ENCODE peak calls at places on chromosomes 16 and 17, in five cellular contexts. U is sigmoid colon, N is transverse colon, L is A549, M is H1. X is an unnamed sample. For H3K4me1, the result is how much of the 10 kb centered on the place peaks cover.

GRCh38 chr16:261031-261691 is 14.6 kb downstream of the RGS11 start:
- DNase-seq in M (no peak), N (no peak), U (no peak), L (no peak), X (no peak)

GRCh38 chr17:58789160-58789559 is 33.5 kb downstream of the PPM1E start:
- DNase-seq in M (no peak), U (no peak), L (no peak), N (no peak), X (no peak)

GRCh38 chr16:14315683-14316320 is 244.7 kb downstream of the MRTFB start:
- DNase-seq in M (no peak), U (no peak), L (no peak), N (no peak), X (no peak)

GRCh38 chr17:45948881-45949624 is 50.0 kb upstream of the STH start:
- DNase-seq in L (peak), N (peak), U (peak), M (peak), X (peak)

GRCh38 chr17:33686171-33686570 is 393.1 kb upstream of the ASIC2 start:
- DNase-seq in L (peak), U (no peak), N (no peak), M (peak), X (no peak)

GRCh38 chr16:78194948-78195347 is 95.5 kb downstream of the WWOX start:
- DNase-seq in N (no peak), M (no peak), U (no peak), L (no peak), X (no peak)

GRCh38 chr17:68222586-68222985 is 25.3 kb upstream of the AMZ2 start:
- DNase-seq in N (no peak), U (no peak), M (no peak), L (no peak), X (no peak)

GRCh38 chr17:54172654-54173316 is 350.1 kb downstream of the KIF2B start:
- DNase-seq in U (no peak), L (peak), N (no peak), M (peak), X (no peak)

GRCh38 chr16:83779881-83780280 is 27.9 kb upstream of the HSBP1 start:
- DNase-seq in M (no peak), L (no peak), U (no peak), N (no peak), X (no peak)

GRCh38 chr16:58337090-58337444 is 42.2 kb upstream of the PRSS54 start:
- DNase-seq in L (no peak), M (no peak), U (no peak), N (no peak), X (no peak)

GRCh38 chr17:17063546-17064122 is 21.4 kb downstream of the MPRIP start:
- DNase-seq in M (no peak), U (peak), L (peak), N (peak), X (peak)

GRCh38 chr16:79501446-79501845 is 99.1 kb downstream of the MAF start:
- DNase-seq in L (no peak), U (no peak), N (no peak), M (no peak), X (no peak)

GRCh38 chr17:63696381-63696961 is 3.5 kb downstream of the LIMD2 start:
- DNase-seq in U (no peak), L (peak), M (no peak), N (peak), X (peak)

GRCh38 chr17:29927546-29927945 is 2.5 kb downstream of the SSH2 start:
- DNase-seq in M (no peak), U (no peak), N (no peak), L (no peak), X (no peak)

GRCh38 chr16:67000384-67001158 is 12.2 kb downstream of the CES4A start:
- DNase-seq in L (no peak), N (peak), U (peak), M (no peak), X (peak)

GRCh38 chr16:4830408-4830807 is 16.7 kb downstream of the GLYR1 start:
- DNase-seq in N (no peak), U (no peak), M (no peak), L (no peak), X (no peak)

GRCh38 chr16:49868164-49868668 is 12.3 kb upstream of the ZNF423 start:
- DNase-seq in L (no peak), U (no peak), N (no peak), M (no peak), X (no peak)

GRCh38 chr16:87895641-87896141 is 26.4 kb upstream of the SLC7A5 start:
- DNase-seq in M (no peak), U (no peak), N (peak), L (no peak), X (peak)

GRCh38 chr16:68737730-68738590 is 868 bp downstream of the CDH1 start:
- DNase-seq in N (peak), U (no peak), L (peak), M (no peak), X (peak)

GRCh38 chr16:84647830-84648594 is at the start of gene KLHL36:
- DNase-seq in U (peak), L (peak), M (no peak), N (peak), X (peak)

GRCh38 chr16:84062734-84063640 is 20.4 kb upstream of the SLC38A8 start:
- DNase-seq in M (peak), L (peak), N (peak), U (peak), X (peak)

GRCh38 chr17:65228734-65229390 is 91.7 kb downstream of the RGS9 start:
- DNase-seq in M (no peak), U (no peak), N (no peak), L (no peak), X (no peak)

GRCh38 chr17:4406386-4406785 is 27.4 kb upstream of the SPNS3 start:
- DNase-seq in N (no peak), L (no peak), M (no peak), U (no peak), X (no peak)

GRCh38 chr17:83071966-83072562 is 7.3 kb upstream of the METRNL start:
- DNase-seq in N (no peak), M (no peak), L (no peak), U (no peak), X (peak)

GRCh38 chr16:23302045-23302956 is at the start of gene SCNN1B:
- DNase-seq in U (no peak), M (no peak), N (peak), L (no peak), X (peak)

GRCh38 chr17:57406981-57407286 is 150.6 kb downstream of the MSI2 start:
- DNase-seq in N (no peak), L (no peak), U (no peak), M (no peak), X (no peak)

GRCh38 chr17:57405486-57406072 is 149.3 kb downstream of the MSI2 start:
- DNase-seq in U (no peak), M (no peak), L (no peak), N (no peak), X (no peak)

GRCh38 chr17:57407287-57408063 is 151.2 kb downstream of the MSI2 start:
- DNase-seq in U (no peak), L (no peak), N (peak), M (no peak), X (peak)

GRCh38 chr17:57404807-57405485 is 148.6 kb downstream of the MSI2 start:
- DNase-seq in U (no peak), L (no peak), M (no peak), N (no peak), X (no peak)

GRCh38 chr17:57406131-57406980 is 150.0 kb downstream of the MSI2 start:
- DNase-seq in M (no peak), N (no peak), L (no peak), U (no peak), X (no peak)
- H3K4me1 ChIP-seq in M (under half), N (under half), L (under half), U (under half), X (under half)

GRCh38 chr17:18933102-18934058 is 18.6 kb upstream of the SLC5A10 start:
- DNase-seq in M (no peak), N (no peak), U (no peak), L (no peak), X (peak)

GRCh38 chr17:18932360-18933055 is 19.5 kb upstream of the SLC5A10 start:
- DNase-seq in L (no peak), U (no peak), N (no peak), M (no peak), X (no peak)

GRCh38 chr17:18925187-18925586 is 26.8 kb upstream of the SLC5A10 start:
- DNase-seq in N (no peak), M (no peak), U (no peak), L (no peak), X (no peak)

DNA sequence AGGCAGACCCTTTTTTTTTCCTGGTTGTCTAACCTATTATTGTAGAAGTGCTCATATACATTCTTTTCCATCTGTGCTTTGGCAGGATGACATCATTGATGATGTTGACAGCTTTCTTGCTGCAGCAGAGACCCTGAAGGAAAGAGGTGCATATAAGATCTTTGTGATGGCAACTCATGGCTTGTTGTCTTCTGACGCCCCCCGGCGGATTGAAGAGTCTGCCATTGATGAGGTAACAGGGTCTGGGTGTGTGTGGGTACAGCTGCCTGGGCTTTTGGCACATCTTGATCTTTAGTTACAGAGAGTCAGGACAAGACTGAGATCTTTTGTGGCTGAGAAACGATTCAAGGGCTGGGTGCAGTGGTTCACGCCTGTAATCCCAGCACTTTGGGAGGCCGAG is 23.2 kb upstream of the SLC5A10 start:
- DNase-seq in U (no peak), N (no peak), M (no peak), L (no peak), X (no peak)
- TF ChIP-seq CTCF in U (no peak), N (no peak), M (no peak), L (no peak), X (no peak)

GRCh38 chr17:40362696-40363479 is 1.6 kb downstream of the GJD3 start:
- DNase-seq in U (peak), M (no peak), N (peak), L (peak), X (peak)

GRCh38 chr17:40364906-40365305 is 369 bp upstream of the GJD3 start:
- DNase-seq in L (no peak), N (no peak), M (no peak), U (peak), X (no peak)

GRCh38 chr17:40364121-40364861 is at the start of gene GJD3:
- DNase-seq in L (no peak), N (no peak), M (no peak), U (peak), X (no peak)

GRCh38 chr17:40361925-40362695 is 2.4 kb downstream of the GJD3 start:
- DNase-seq in L (no peak), N (no peak), M (no peak), U (peak), X (no peak)

DNA sequence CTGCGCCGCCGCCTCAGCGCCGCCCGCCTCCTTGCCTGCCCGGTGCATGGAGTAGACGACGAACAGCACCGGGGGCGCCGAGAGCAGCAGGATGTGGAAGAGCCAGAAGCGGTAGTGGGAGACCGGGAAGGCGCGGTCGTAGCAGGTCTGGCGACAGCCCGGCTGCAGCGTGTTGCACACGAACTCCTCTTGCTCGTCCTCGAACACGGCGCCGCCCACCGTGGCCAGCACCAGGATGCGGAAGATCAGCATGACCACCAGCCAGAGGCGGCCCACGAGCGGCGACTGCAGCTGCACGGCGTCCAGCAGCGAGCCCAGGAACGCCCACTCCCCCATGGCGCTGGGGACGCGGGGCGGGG is 1.1 kb downstream of the GJD3 start:
- DNase-seq in M (no peak), L (peak), U (peak), N (peak), X (peak)
- TF ChIP-seq EP300 in M (no peak), L (no peak), U (no peak), N (no peak), X (no peak)

DNA sequence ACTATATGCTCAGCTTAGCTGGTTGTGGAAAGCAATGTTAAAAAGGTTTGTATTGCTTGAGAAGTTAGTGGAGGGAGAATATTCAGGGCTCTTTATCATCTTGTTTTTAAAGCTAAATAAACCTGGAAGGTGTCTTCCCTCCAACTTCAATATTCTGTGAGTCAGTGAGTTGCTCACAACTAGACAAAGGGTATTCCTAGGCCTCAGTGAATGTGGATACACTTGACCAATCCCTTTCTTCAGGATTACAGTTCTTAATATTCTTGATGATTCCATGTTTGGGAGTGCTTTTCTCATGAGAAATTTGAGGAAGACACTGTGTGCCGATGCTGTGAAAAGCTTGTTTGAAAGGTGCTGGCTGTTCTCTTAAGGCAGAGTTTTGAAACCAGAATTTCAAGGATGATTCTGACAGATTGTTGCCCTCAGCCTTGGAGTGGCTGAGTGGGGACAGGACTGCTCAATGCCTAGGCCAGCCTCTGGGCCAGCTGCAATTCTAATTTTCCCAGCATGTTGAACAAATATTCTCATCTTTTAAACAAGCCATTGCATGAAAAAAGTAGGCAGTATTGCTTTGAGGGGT is 30.1 kb downstream of the MAP2K4 start:
- DNase-seq in N (no peak), U (no peak), M (no peak), L (no peak), X (no peak)
- H3K4me1 ChIP-seq in N (under half), U (half or more), M (under half), L (under half), X (under half)

DNA sequence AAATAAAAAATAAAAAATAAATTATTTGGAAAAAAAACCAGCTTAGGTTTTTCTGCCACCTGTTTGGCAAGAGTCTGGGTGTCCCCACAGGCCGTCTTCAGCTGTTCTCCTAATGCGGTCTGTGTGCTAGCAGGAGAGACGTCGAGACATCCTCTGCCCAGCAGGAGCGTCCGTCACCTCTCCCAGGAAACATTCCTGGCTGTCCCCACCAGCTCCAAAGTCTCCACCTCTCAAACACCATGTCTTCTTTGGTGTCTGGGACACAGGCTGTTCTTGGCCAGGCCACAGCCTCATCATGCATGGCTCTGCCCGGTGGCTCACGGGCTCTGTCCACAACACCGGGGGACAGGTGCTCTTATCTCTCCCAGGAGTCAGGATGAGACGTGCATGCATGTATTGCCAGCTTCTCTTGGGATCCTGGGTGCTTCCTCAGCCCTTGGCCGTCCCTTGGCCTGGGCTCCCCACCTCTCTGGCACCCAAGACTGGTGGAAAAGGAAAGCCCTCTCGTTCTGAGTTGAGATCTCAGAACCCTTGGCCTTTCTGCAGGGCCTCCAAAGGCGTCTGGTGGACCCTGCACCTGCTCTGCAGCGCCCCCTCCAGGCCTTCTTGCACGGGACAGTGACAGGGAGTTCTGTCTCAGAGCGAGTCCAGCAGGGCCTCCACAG is 84.9 kb upstream of the CBX4 start:
- DNase-seq in N (peak), M (peak), L (peak), U (no peak), X (peak)
- TF ChIP-seq CTCF in N (peak), M (peak), L (peak), U (no peak), X (no peak)

GRCh38 chr17:332558-333322 is 19.9 kb downstream of the RPH3AL start:
- DNase-seq in M (no peak), L (no peak), N (no peak), U (peak), X (no peak)
- TF ChIP-seq EP300 in M (no peak), L (no peak), N (no peak), U (no peak), X (no peak)

X was measured in upper lobe of left lung.